ENCODE peak calls at places on chromosomes 11 and 22, in six cellular contexts. C is SK-N-SH, U is DND-41, I is fibroblast of pulmonary artery, Z is H1, P is cardiac muscle cell. X is an unnamed sample.

GRCh38 chr11:17730608-17731462 is 3.7 kb upstream of the KCNC1 start:
- DNase-seq in C (peak; percentile 89), U (peak; percentile 76), I (peak; percentile 78), Z (peak; percentile 95), P (peak; percentile 84), X (peak; percentile 51)

GRCh38 chr22:32725369-32725988 is 76.0 kb upstream of the TIMP3 start:
- DNase-seq in C (no peak), U (no peak), I (no peak), Z (no peak), P (no peak), X (no peak)

GRCh38 chr11:27210509-27210908 is 152.5 kb downstream of the CCDC34 start:
- DNase-seq in C (no peak), U (no peak), I (no peak), Z (no peak), P (no peak), X (no peak)

GRCh38 chr11:14229472-14229871 is 129.5 kb downstream of the RRAS2 start:
- DNase-seq in C (no peak), U (no peak), I (no peak), Z (no peak), P (no peak), X (no peak)

GRCh38 chr11:29171350-29171950 is 845.4 kb downstream of the KCNA4 start:
- DNase-seq in C (no peak), U (no peak), I (no peak), Z (no peak), P (no peak), X (no peak)

GRCh38 chr11:100776212-100776896 is 89.3 kb downstream of the ARHGAP42 start:
- DNase-seq in C (no peak), U (no peak), I (peak; percentile 78), Z (no peak), P (peak; percentile 72), X (no peak)

GRCh38 chr11:128291835-128292234 is 295.5 kb downstream of the ETS1 start:
- DNase-seq in C (no peak), U (no peak), I (no peak), Z (no peak), P (no peak), X (no peak)

GRCh38 chr11:83793332-83793731 is 507.2 kb upstream of the CCDC90B start:
- DNase-seq in C (no peak), U (no peak), I (no peak), Z (no peak), P (no peak), X (no peak)

GRCh38 chr11:28107331-28107725 is 628 bp downstream of the KIF18A start:
- DNase-seq in C (peak; percentile 18), U (peak; percentile 23), I (no peak), Z (no peak), P (peak; percentile 46), X (no peak)

GRCh38 chr11:129703846-129704245 is 111.8 kb upstream of the TMEM45B start:
- DNase-seq in C (peak; percentile 2), U (no peak), I (peak; percentile 15), Z (no peak), P (peak; percentile 26), X (no peak)

GRCh38 chr11:134275188-134275533 is 1.0 kb upstream of the GLB1L3 start:
- DNase-seq in C (no peak), U (no peak), I (no peak), Z (no peak), P (no peak), X (no peak)
- H3K4me3 ChIP-seq in C (peak overlapping the region; percentile 42), U (peak overlapping the region; percentile 67), I (no peak overlapping the region), Z (peak overlapping the region; percentile 90), P (no peak overlapping the region), X (no peak overlapping the region)

GRCh38 chr11:1869427-1870325 is 16.8 kb downstream of the LSP1 start:
- DNase-seq in C (no peak), U (no peak), I (no peak), Z (no peak), P (no peak), X (no peak)
- TF ChIP-seq CTCF in C (no peak), U (no peak), I (peak; percentile 34), Z (peak; percentile 10), P (peak; percentile 24), X (no peak)

GRCh38 chr11:70169136-70169535 is 34.0 kb upstream of the FADD start:
- DNase-seq in C (no peak), U (no peak), I (no peak), Z (no peak), P (no peak), X (no peak)
- H3K4me3 ChIP-seq in C (no peak overlapping the region), U (no peak overlapping the region), I (no peak overlapping the region), Z (no peak overlapping the region), P (no peak overlapping the region), X (no peak overlapping the region)

GRCh38 chr22:23204541-23205157 is 24.3 kb downstream of the BCR start:
- DNase-seq in C (peak; percentile 82), U (no peak), I (no peak), Z (no peak), P (no peak), X (peak; percentile 65)
- TF ChIP-seq CTCF in C (no peak), U (no peak), I (no peak), Z (no peak), P (no peak), X (no peak)

GRCh38 chr11:96000064-96000463 is 76.2 kb upstream of the MTMR2 start:
- DNase-seq in C (no peak), U (no peak), I (peak; percentile 35), Z (no peak), P (peak; percentile 29), X (no peak)
- H3K4me3 ChIP-seq in C (no peak overlapping the region), U (no peak overlapping the region), I (no peak overlapping the region), Z (no peak overlapping the region), P (no peak overlapping the region), X (no peak overlapping the region)

GRCh38 chr22:31490496-31490925 is 869 bp upstream of the EIF4ENIF1 start:
- DNase-seq in C (peak; percentile 58), U (peak; percentile 75), I (peak; percentile 71), Z (peak; percentile 50), P (peak; percentile 70), X (peak; percentile 54)
- TF ChIP-seq CTCF in C (peak; percentile 15), U (peak; percentile 29), I (no peak), Z (no peak), P (no peak), X (no peak)

DNA sequence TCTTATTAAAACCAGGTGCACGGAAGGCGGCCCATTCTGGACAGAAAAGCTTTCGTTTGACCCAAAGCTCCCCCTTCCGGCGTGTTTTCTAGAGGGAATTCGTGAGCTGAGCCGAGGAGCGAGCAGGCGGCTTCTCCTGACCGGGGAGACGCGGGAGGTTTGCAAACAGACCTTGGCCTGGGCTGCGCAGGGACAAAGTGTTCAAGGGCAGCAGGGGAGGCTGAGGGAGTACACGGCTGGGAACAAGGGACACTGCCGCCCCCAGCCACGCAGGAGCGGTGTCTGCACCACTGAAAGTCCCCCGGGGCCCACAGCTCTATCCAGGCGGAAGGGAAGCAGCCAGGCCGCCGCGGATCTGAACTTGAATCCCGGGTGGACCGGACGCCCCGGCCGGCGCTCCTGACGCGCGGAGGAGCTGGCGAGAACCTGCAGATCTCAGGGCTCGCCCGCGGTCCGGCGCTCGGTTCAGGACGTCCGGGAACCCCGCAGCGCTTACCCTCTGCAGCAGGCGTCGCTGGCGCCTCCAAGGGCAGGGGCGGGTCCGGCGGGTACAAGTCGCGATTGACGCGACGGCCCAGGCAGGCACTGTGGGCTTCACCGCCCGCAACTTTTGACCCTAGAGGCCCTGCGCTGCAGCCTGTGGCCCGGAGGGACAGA is 101.9 kb downstream of the WT1 start:
- DNase-seq in C (peak; percentile 56), U (no peak), I (peak; percentile 42), Z (peak; percentile 84), P (peak; percentile 76), X (no peak)
- H3K4me3 ChIP-seq in C (peak overlapping the region; percentile 22), U (no peak overlapping the region), I (peak overlapping the region; percentile 22), Z (peak overlapping the region; percentile 65), P (no peak overlapping the region), X (peak overlapping the region; percentile 45)

GRCh38 chr11:19263333-19263732 is 22.6 kb upstream of the E2F8 start:
- DNase-seq in C (no peak), U (no peak), I (no peak), Z (no peak), P (no peak), X (peak; percentile 51)
- TF ChIP-seq CTCF in C (no peak), U (no peak), I (no peak), Z (no peak), P (no peak), X (no peak)

X was measured in retinal pigment epithelial cell.